ENCODE peak calls at places on chromosomes 3 and 15, in ten cellular contexts. L is stomach, E is hepatocyte, H is cardiac muscle cell, V is spleen, I is lower lobe of right lung, D is H7, N is IMR-90, Z is HCT116, F is small intestine. X is an unnamed sample.

GRCh38 chr3:15500107-15500724 is 21.3 kb downstream of the COLQ start:
- DNase-seq in L (no peak), E (no peak), H (no peak), V (no peak), I (no peak), D (no peak), N (no peak), Z (no peak), F (no peak), X (no peak)

GRCh38 chr3:75294124-75294523 is 370.0 kb upstream of the FRG2C start:
- DNase-seq in L (peak; percentile 30), E (peak; percentile 57), H (peak; percentile 57), V (no peak), I (peak; percentile 49), D (peak; percentile 73), N (peak; percentile 35), Z (no peak), F (peak; percentile 11), X (peak; percentile 7)

GRCh38 chr3:52769786-52770445 is 824 bp downstream of the NEK4 start:
- DNase-seq in L (no peak), E (no peak), H (peak; percentile 28), V (no peak), I (no peak), D (peak; percentile 51), N (no peak), Z (no peak), F (peak; percentile 13), X (no peak)

GRCh38 chr3:188036375-188036985 is 117.5 kb upstream of the LPP start:
- DNase-seq in L (peak; percentile 59), E (peak; percentile 58), H (no peak), V (no peak), I (no peak), D (no peak), N (no peak), Z (no peak), F (no peak), X (no peak)

GRCh38 chr3:138124689-138125420 is 7.3 kb downstream of the A4GNT start:
- DNase-seq in L (no peak), E (no peak), H (no peak), V (no peak), I (peak; percentile 64), D (peak; percentile 44), N (peak; percentile 80), Z (no peak), F (no peak), X (no peak)

GRCh38 chr15:62940755-62941361 is 101.7 kb upstream of the TPM1 start:
- DNase-seq in L (peak; percentile 34), E (peak; percentile 65), H (no peak), V (no peak), I (no peak), D (no peak), N (peak; percentile 98), Z (no peak), F (no peak), X (peak; percentile 92)

GRCh38 chr3:57998366-57999283 is 9.6 kb upstream of the FLNB start:
- DNase-seq in L (peak; percentile 51), E (peak; percentile 79), H (peak; percentile 51), V (no peak), I (no peak), D (no peak), N (peak; percentile 81), Z (no peak), F (peak; percentile 95), X (no peak)

GRCh38 chr3:9401986-9402385 is 4.6 kb downstream of the SETD5 start:
- DNase-seq in L (no peak), E (no peak), H (no peak), V (no peak), I (no peak), D (no peak), N (no peak), Z (no peak), F (no peak), X (no peak)

GRCh38 chr3:125061170-125061569 is 5.4 kb upstream of the HEG1 start:
- DNase-seq in L (no peak), E (peak; percentile 48), H (peak; percentile 51), V (no peak), I (no peak), D (no peak), N (peak; percentile 84), Z (no peak), F (no peak), X (peak; percentile 57)

GRCh38 chr3:138136208-138136607 is 4.0 kb upstream of the A4GNT start:
- DNase-seq in L (no peak), E (no peak), H (no peak), V (no peak), I (no peak), D (no peak), N (no peak), Z (no peak), F (no peak), X (no peak)

GRCh38 chr3:171815977-171816595 is 5.8 kb upstream of the PLD1 start:
- DNase-seq in L (no peak), E (no peak), H (no peak), V (no peak), I (no peak), D (no peak), N (no peak), Z (no peak), F (no peak), X (no peak)

GRCh38 chr3:170725285-170725731 is 139.4 kb upstream of the SLC7A14 start:
- DNase-seq in L (no peak), E (no peak), H (no peak), V (no peak), I (no peak), D (no peak), N (peak; percentile 54), Z (no peak), F (no peak), X (no peak)

GRCh38 chr3:10703875-10704274 is 112.2 kb upstream of the SLC6A11 start:
- DNase-seq in L (no peak), E (no peak), H (peak; percentile 45), V (no peak), I (no peak), D (peak; percentile 66), N (peak; percentile 23), Z (peak; percentile 38), F (no peak), X (peak; percentile 54)

GRCh38 chr3:146159037-146159436 is 1.9 kb downstream of the PLOD2 start:
- DNase-seq in L (no peak), E (no peak), H (no peak), V (no peak), I (no peak), D (no peak), N (no peak), Z (no peak), F (no peak), X (no peak)
- H3K27me3 ChIP-seq in L (peaks cover 9% of the 10 kb centered on the region), E (no peaks in the 10 kb centered on the region), H (no peaks in the 10 kb centered on the region), V (peaks cover 31% of the 10 kb centered on the region), I (no peaks in the 10 kb centered on the region), D (peaks cover 7% of the 10 kb centered on the region), N (no peaks in the 10 kb centered on the region), Z (no peaks in the 10 kb centered on the region), F (no peaks in the 10 kb centered on the region), X (no peaks in the 10 kb centered on the region)

DNA sequence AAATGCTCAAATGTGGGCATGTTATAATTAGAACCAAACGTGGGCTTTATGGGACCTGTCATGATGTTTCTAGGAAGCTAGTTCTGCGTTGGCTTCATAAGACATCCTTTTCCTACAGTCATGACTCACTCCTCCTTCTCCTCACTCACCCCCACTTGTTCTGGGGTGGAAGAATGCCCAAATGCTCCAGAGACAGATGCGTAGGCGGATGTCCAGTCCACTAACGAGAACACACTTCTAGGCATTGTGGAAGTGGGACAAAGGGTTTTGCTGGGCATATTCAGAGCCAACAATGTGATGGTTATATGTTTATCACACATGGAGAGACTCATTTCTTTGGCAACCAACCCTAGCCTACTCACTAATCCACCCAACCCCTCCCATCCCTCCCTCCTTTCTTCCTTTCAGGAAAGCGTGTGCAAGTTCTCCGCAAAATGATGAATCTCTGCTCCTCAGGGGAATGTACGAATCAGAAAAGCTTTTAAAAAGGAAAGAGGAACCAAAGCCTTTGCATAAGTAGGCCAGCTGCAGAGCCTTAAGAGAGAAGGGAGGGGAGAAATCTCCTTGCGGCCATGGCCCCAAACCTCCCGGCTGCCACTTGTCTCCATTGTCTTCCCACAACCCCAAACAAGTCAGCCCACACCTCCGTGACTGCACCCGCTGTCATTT is 123.0 kb upstream of the SPRED1 start:
- DNase-seq in L (peak; percentile 43), E (peak; percentile 68), H (no peak), V (no peak), I (peak; percentile 67), D (no peak), N (peak; percentile 99), Z (no peak), F (peak; percentile 16), X (peak; percentile 94)
- H3K4me3 ChIP-seq in L (no peak overlapping the region), E (no peak overlapping the region), H (no peak overlapping the region), V (no peak overlapping the region), I (peak overlapping the region; percentile 22), D (no peak overlapping the region), N (peak overlapping the region; percentile 10), Z (no peak overlapping the region), F (no peak overlapping the region), X (peak overlapping the region; percentile 24)

GRCh38 chr3:66415867-66416428 is 84.9 kb downstream of the LRIG1 start:
- DNase-seq in L (no peak), E (no peak), H (peak; percentile 40), V (no peak), I (no peak), D (no peak), N (no peak), Z (no peak), F (no peak), X (no peak)
- H3K36me3 ChIP-seq in L (peaks cover 59% of the 10 kb centered on the region), E (no peaks in the 10 kb centered on the region), H (no peaks in the 10 kb centered on the region), V (peaks cover 25% of the 10 kb centered on the region), I (peaks cover 48% of the 10 kb centered on the region), D (peaks cover 40% of the 10 kb centered on the region), N (peaks cover 29% of the 10 kb centered on the region), Z (no peaks in the 10 kb centered on the region), F (peaks cover 4% of the 10 kb centered on the region), X (no peaks in the 10 kb centered on the region)

GRCh38 chr3:108292905-108293328 is 3.4 kb upstream of the HHLA2 start:
- DNase-seq in L (no peak), E (no peak), H (no peak), V (no peak), I (no peak), D (no peak), N (no peak), Z (no peak), F (no peak), X (no peak)

GRCh38 chr3:108293858-108294257 is 2.5 kb upstream of the HHLA2 start:
- DNase-seq in L (no peak), E (no peak), H (no peak), V (no peak), I (no peak), D (no peak), N (no peak), Z (no peak), F (no peak), X (no peak)

GRCh38 chr3:108298056-108298455 is 1.7 kb downstream of the HHLA2 start:
- DNase-seq in L (no peak), E (peak; percentile 32), H (no peak), V (no peak), I (no peak), D (no peak), N (no peak), Z (no peak), F (peak; percentile 87), X (no peak)

GRCh38 chr3:108297636-108298035 is 1.3 kb downstream of the HHLA2 start:
- DNase-seq in L (peak; percentile 79), E (peak; percentile 50), H (peak; percentile 59), V (no peak), I (no peak), D (no peak), N (no peak), Z (no peak), F (no peak), X (no peak)

DNA sequence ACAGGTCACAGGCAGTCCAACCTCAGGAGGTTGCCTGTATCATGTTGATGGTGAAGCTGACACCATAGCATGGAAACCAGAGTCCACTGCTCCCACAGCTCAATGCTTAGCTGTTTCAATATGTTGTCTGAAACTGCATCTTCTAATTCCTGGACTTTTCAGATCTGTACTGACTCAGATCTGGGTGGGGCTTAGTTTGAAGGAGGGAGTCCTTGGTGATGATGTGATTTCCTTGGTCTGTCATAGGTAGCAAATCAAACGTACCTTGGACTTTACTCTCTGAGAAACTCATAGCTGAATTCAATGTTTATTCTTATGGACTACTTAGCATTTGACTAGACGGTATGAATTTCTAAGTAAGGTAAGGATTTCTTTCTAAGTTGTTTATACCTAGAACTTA is at the start of gene HHLA2:
- DNase-seq in L (no peak), E (peak; percentile 76), H (no peak), V (no peak), I (no peak), D (no peak), N (peak; percentile 13), Z (no peak), F (peak; percentile 97), X (no peak)
- H3K27me3 ChIP-seq in L (no peaks in the 10 kb centered on the region), E (no peaks in the 10 kb centered on the region), H (no peaks in the 10 kb centered on the region), V (no peaks in the 10 kb centered on the region), I (no peaks in the 10 kb centered on the region), D (no peaks in the 10 kb centered on the region), N (no peaks in the 10 kb centered on the region), Z (no peaks in the 10 kb centered on the region), F (no peaks in the 10 kb centered on the region), X (no peaks in the 10 kb centered on the region)